ENCODE peak calls at places on chromosomes 7 and 10, in seven cellular contexts. G is transverse colon, H is dorsolateral prefrontal cortex, T is A549, S is RWPE1, U is mammary epithelial cell, L is tibial artery. W is an unnamed sample.

GRCh38 chr7:158749396-158749795 is 44.8 kb upstream of the NCAPG2 start:
- DNase-seq in L (no peak), G (no peak), U (no peak), T (no peak), S (no peak), H (no peak), W (no peak)

GRCh38 chr10:5538446-5538845 is 13.7 kb downstream of the CALML3 start:
- DNase-seq in S (peak; percentile 60), H (no peak), G (peak; percentile 6), U (peak; percentile 83), T (no peak), L (peak; percentile 12), W (no peak)

GRCh38 chr7:158029431-158029938 is 558.1 kb downstream of the PTPRN2 start:
- DNase-seq in S (no peak), G (no peak), T (no peak), U (no peak), L (peak; percentile 1), H (no peak), W (no peak)

GRCh38 chr10:88194041-88194887 is 330.8 kb downstream of the PTEN start:
- DNase-seq in T (no peak), G (no peak), U (peak; percentile 84), H (no peak), L (no peak), S (peak; percentile 32), W (peak; percentile 49)

GRCh38 chr7:95583834-95584621 is 12.3 kb downstream of the PDK4 start:
- DNase-seq in S (no peak), T (no peak), U (no peak), H (no peak), G (no peak), L (no peak), W (no peak)

GRCh38 chr7:6243168-6243567 is 29.3 kb downstream of the CYTH3 start:
- DNase-seq in G (no peak), U (no peak), S (no peak), H (no peak), L (no peak), T (no peak), W (no peak)

GRCh38 chr10:116740971-116741370 is 1.4 kb downstream of the HSPA12A start:
- DNase-seq in S (no peak), L (no peak), T (no peak), U (no peak), H (no peak), G (no peak), W (no peak)

GRCh38 chr7:17069146-17069545 is 187.4 kb upstream of the AGR3 start:
- DNase-seq in U (peak; percentile 81), T (no peak), S (peak; percentile 27), H (no peak), G (no peak), L (no peak), W (peak; percentile 69)

GRCh38 chr10:101686133-101686925 is 8.6 kb downstream of the FBXW4 start:
- DNase-seq in H (no peak), S (no peak), T (no peak), G (no peak), L (no peak), U (peak; percentile 50), W (no peak)

GRCh38 chr10:516766-517165 is 172.7 kb downstream of the DIP2C start:
- DNase-seq in U (no peak), L (no peak), T (no peak), H (no peak), S (no peak), G (no peak), W (no peak)

GRCh38 chr7:98884416-98884815 is 6.1 kb downstream of the TRRAP start:
- DNase-seq in G (no peak), S (no peak), T (no peak), U (no peak), L (no peak), H (no peak), W (no peak)

GRCh38 chr7:4774804-4775280 is 581 bp upstream of the AP5Z1 start:
- DNase-seq in T (peak; percentile 69), G (no peak), S (peak; percentile 72), U (peak; percentile 70), L (peak; percentile 41), H (peak; percentile 19), W (no peak)

DNA sequence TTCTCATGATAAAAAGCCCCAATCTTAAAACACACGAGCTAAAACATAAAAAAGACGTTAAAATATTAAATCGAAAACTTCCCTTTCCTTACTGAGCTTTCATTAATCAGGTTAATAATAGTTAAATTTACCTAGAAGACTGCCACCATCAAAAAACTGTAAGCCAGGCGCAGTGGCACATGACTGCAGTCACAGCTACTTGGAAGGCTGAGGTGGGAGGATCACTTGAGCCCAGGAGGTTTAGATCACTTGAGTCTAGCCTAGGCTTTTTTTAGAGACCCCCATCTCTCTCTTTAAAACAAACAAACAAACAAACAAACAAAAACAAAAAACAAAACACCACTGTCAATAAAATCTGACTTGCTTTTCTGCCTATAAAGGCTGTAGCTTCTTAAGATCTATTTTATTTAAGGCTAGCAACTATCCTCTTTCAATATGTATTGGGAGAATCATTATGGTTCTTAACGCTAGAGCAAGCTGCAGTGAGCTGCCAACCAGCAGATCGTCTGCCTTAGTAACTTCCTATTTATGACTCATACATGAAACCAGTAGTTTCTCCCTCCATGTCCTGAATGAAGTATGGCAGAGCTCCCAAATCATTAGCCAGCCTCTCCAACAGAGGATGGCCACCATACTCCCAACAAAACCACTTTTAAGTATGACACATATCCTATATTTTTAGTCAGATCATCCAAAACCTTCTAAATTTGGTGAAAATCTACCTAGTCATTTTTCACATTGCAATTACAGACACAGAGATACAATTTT is 163.7 kb downstream of the SRPK2 start:
- DNase-seq in S (peak; percentile 82), L (no peak), U (peak; percentile 91), T (peak; percentile 54), G (no peak), H (no peak), W (peak; percentile 89)
- H3K27ac ChIP-seq in S (no peak overlapping the region), L (no peak overlapping the region), U (peak overlapping the region; percentile 97), T (peak overlapping the region; percentile 24), G (no peak overlapping the region), H (no peak overlapping the region), W (peak overlapping the region; percentile 92)

DNA sequence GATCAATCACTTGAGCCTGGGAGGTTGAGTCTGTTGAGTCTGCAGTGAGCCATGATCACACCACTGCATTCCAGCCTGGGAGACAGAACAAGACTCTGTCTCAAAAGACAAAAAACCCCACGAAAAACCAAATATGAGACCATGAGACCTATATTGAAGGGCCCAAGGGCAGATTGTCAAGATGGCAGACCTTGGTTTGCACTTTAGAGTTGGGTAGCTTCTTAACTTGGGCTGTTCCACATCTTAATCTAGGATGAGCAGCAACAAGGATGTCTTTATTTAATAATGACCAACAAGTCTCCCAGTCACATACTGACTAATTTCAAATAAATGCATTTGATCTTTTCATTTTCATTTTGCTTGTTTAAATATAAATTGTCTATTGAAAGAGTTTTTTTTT is 43.8 kb downstream of the KAT6B start:
- DNase-seq in S (no peak), T (no peak), U (no peak), L (no peak), G (no peak), H (no peak), W (no peak)
- H3K27ac ChIP-seq in S (no peak overlapping the region), T (no peak overlapping the region), U (no peak overlapping the region), L (no peak overlapping the region), G (no peak overlapping the region), H (no peak overlapping the region), W (no peak overlapping the region)

GRCh38 chr7:143259765-143260164 is 3.5 kb upstream of the GSTK1 start:
- DNase-seq in T (no peak), H (no peak), G (no peak), U (peak; percentile 73), S (peak; percentile 58), L (no peak), W (peak; percentile 58)

GRCh38 chr7:143261901-143262300 is 1.3 kb upstream of the GSTK1 start:
- DNase-seq in S (no peak), U (no peak), G (no peak), H (no peak), L (no peak), T (no peak), W (no peak)

GRCh38 chr7:143269254-143269653 is 6.0 kb downstream of the GSTK1 start:
- DNase-seq in S (no peak), L (no peak), T (no peak), H (no peak), G (peak; percentile 72), U (no peak), W (no peak)

GRCh38 chr7:143263266-143264195 is at the start of gene GSTK1:
- DNase-seq in S (peak; percentile 67), U (peak; percentile 61), L (peak; percentile 80), G (peak; percentile 89), T (peak; percentile 89), H (peak; percentile 83), W (no peak)

DNA sequence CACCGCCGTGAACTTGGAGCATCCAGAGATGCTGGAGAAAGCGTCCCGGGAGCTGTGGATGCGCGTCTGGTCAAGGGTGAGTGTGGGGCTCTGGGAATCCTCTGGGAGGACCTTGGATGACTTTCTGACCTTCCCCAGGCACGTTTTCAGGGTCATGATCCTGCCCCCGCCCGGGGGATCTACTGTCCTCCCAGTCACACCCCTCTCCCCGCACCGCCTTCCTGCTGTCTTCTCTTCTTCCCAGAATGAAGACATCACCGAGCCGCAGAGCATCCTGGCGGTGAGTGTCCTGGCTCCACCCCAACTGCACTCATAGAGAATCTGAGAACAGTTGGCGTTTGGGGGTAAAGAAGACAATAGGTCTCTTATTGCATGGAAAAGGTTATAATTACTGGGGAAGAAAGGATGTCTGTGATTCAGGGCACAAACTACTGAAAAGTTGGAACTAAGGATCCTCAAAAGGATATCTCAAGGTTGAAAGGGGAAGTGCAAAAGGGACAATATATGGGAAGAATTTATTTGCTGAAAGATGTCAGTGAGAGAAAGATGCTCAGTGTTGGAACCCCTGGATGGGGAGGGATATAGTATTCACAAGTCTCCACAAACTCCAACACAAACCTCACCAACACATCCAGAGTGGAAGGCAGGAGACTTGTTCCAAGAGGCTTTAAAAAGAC is 1.9 kb downstream of the GSTK1 start:
- DNase-seq in T (no peak), G (no peak), H (no peak), U (no peak), L (no peak), S (no peak), W (no peak)
- H3K27ac ChIP-seq in T (no peak overlapping the region), G (peak overlapping the region; percentile 92), H (peak overlapping the region; percentile 23), U (no peak overlapping the region), L (no peak overlapping the region), S (no peak overlapping the region), W (no peak overlapping the region)

DNA sequence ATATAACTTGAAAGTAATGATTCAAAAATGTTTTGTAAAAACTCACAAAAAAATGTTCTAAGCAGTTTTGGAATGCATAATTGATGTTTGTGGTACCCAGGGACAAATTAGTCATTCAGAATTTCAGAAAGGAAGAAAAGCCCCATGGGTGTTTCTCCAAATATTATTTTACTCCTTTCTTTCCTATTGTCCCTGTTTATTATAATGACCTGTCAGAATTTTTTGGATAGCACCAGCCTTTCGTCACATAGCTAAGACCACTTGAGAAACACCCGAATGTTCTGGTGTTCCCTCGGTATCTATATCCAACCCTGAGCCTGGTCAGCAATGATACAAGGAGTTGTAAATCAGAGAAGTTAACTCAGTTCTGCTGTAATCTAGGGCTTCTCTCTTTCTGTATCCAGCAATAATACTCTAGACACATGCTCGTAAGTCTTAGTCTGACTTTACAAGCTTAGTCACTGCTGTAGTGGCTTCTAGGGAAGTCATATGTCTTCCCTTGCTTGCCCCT is 64.8 kb upstream of the MEOX2 start:
- DNase-seq in S (no peak), T (no peak), L (no peak), G (no peak), H (no peak), U (no peak), W (no peak)
- H3K27ac ChIP-seq in S (no peak overlapping the region), T (no peak overlapping the region), L (peak overlapping the region; percentile 39), G (no peak overlapping the region), H (no peak overlapping the region), U (no peak overlapping the region), W (no peak overlapping the region)

GRCh38 chr10:83713423-83713822 is 425.9 kb upstream of the GHITM start:
- DNase-seq in S (no peak), G (no peak), L (no peak), H (no peak), T (no peak), U (no peak), W (no peak)
- H3K27ac ChIP-seq in S (no peak overlapping the region), G (no peak overlapping the region), L (no peak overlapping the region), H (no peak overlapping the region), T (no peak overlapping the region), U (no peak overlapping the region), W (no peak overlapping the region)